ENCODE peak calls at places on chromosomes 3 and 15, in four cellular contexts. B, R, Y and P are unnamed samples.

GRCh38 chr15:84034831-84035753 is 200.5 kb upstream of the GOLGA6L4 start:
- DNase-seq in Y (no peak), R (peak), B (no peak), P (no peak)

GRCh38 chr15:45378913-45379262 is 544 bp upstream of the GATM start:
- DNase-seq in Y (peak), B (no peak), R (no peak), P (no peak)

GRCh38 chr3:107988464-107989156 is 102.2 kb downstream of the CD47 start:
- DNase-seq in R (peak), B (no peak), Y (peak), P (peak)

GRCh38 chr15:48533982-48534381 is 111.5 kb downstream of the FBN1 start:
- DNase-seq in B (no peak), Y (no peak), R (no peak), P (no peak)

GRCh38 chr3:34015204-34016142 is 217.0 kb downstream of the PDCD6IP start:
- DNase-seq in B (no peak), Y (no peak), R (peak), P (no peak)

GRCh38 chr3:160027541-160028195 is 39.0 kb downstream of the IL12A start:
- DNase-seq in Y (no peak), R (peak), B (no peak), P (no peak)

GRCh38 chr3:185820973-185821758 is 3.7 kb downstream of the IGF2BP2 start:
- DNase-seq in R (peak), Y (no peak), B (no peak), P (no peak)

GRCh38 chr3:21920431-21920830 is 169.4 kb upstream of the ZNF385D start:
- DNase-seq in B (no peak), R (peak), Y (no peak), P (no peak)

GRCh38 chr3:139269984-139270383 is 73.8 kb upstream of the MRPS22 start:
- DNase-seq in R (no peak), B (no peak), Y (no peak), P (peak)

GRCh38 chr15:90851114-90851513 is 17.3 kb upstream of the FURIN start:
- DNase-seq in R (peak), B (no peak), Y (no peak), P (no peak)

GRCh38 chr3:134284438-134284837 is 33.8 kb upstream of the RYK start:
- DNase-seq in R (no peak), B (no peak), Y (no peak), P (no peak)

GRCh38 chr3:16885948-16886683 is 1.4 kb downstream of the PLCL2 start:
- DNase-seq in R (no peak), B (no peak), Y (no peak), P (no peak)

GRCh38 chr3:127147291-127147905 is 45.5 kb upstream of the PRR23E start:
- DNase-seq in B (no peak), R (no peak), Y (no peak), P (peak)

GRCh38 chr3:2898591-2899353 is 211.4 kb downstream of the IL5RA start:
- DNase-seq in Y (no peak), R (no peak), B (no peak), P (no peak)

GRCh38 chr3:31755911-31756658 is 223.4 kb downstream of the STT3B start:
- DNase-seq in B (no peak), Y (no peak), R (no peak), P (no peak)

GRCh38 chr15:52085289-52085688 is 27.3 kb downstream of the BCL2L10 start:
- DNase-seq in Y (no peak), B (no peak), R (no peak), P (no peak)

GRCh38 chr3:60448668-60449067 is 802.6 kb downstream of the FHIT start:
- DNase-seq in Y (no peak), B (no peak), R (no peak), P (no peak)

GRCh38 chr15:39587910-39588530 is 7.1 kb downstream of the THBS1 start:
- DNase-seq in R (peak), Y (peak), B (no peak), P (no peak)

GRCh38 chr3:88280326-88280725 is 130.6 kb downstream of the C3orf38 start:
- DNase-seq in B (no peak), Y (no peak), R (no peak), P (no peak)

GRCh38 chr3:69282191-69282590 is 103.7 kb downstream of the FRMD4B start:
- DNase-seq in R (no peak), B (no peak), Y (no peak), P (no peak)

DNA sequence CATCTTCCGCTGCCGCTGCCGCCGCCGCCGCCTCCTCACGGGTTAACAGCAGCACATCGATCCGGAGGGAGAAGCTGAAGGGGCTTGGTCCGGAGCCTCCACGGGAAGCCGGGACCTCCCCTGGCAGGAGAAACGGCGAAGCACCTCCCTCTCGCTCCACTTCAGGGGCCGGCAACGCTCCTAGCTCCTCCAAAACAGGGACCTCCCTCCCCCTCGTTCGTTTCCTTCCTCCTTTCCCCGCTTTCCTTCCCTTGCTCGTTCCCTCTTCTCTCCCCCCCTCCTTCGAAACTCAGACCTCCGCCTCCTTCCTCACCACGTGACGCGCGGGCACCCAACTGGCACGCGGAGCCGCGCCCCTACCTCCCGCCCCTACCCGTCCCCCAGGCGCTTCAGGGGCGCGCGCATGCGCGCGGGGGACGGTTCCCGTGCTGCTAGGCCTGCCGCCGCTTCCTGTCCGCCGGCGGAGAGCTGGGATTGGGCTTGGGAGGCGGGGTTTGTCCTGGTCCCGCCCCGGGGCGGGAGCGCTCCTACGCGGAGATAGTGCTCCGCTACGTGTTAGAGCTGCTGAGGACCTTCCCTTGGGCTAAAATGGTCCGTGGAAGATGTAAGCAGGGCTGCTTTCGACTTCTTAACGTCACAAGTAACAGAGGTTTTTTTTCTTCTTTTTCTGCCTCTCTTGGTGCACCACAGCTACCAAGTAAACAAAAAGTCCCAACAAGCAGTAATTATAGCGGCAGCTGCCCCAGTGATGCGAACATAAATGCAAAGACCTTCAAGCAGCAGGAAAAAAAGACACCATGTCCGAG is at the start of gene ADAM10:
- DNase-seq in B (peak), Y (peak), R (peak), P (peak)
- TF ChIP-seq POLR2A in B (peak), Y (peak), R (peak), P (peak)

GRCh38 chr3:51386852-51387229 is 1.8 kb downstream of the MANF start:
- DNase-seq in R (no peak), Y (no peak), B (no peak), P (peak)
- H3K4me3 ChIP-seq in R (no peak), Y (no peak), B (no peak), P (no peak)

GRCh38 chr15:65583701-65584100 is 27.2 kb downstream of the INTS14 start:
- DNase-seq in Y (no peak), R (peak), B (no peak), P (no peak)

GRCh38 chr15:65579762-65580161 is 31.2 kb downstream of the INTS14 start:
- DNase-seq in Y (no peak), B (no peak), R (no peak), P (no peak)

GRCh38 chr15:65580287-65580686 is 30.6 kb downstream of the INTS14 start:
- DNase-seq in Y (no peak), R (peak), B (no peak), P (no peak)

GRCh38 chr15:65587094-65587493 is 23.8 kb downstream of the INTS14 start:
- DNase-seq in Y (no peak), B (no peak), R (no peak), P (no peak)

GRCh38 chr15:65584241-65584640 is 26.7 kb downstream of the INTS14 start:
- DNase-seq in B (no peak), R (no peak), Y (no peak), P (no peak)
- TF ChIP-seq POLR2A in B (no peak), R (no peak), Y (no peak), P (no peak)

GRCh38 chr3:18137958-18138357 is 287.2 kb downstream of the SATB1 start:
- DNase-seq in Y (no peak), B (no peak), R (no peak), P (no peak)

GRCh38 chr3:18135083-18135814 is 289.9 kb downstream of the SATB1 start:
- DNase-seq in B (no peak), R (peak), Y (no peak), P (no peak)

GRCh38 chr3:18134386-18135082 is 290.6 kb downstream of the SATB1 start:
- DNase-seq in B (no peak), R (peak), Y (no peak), P (no peak)
- H3K4me3 ChIP-seq in B (no peak), R (no peak), Y (no peak), P (no peak)

DNA sequence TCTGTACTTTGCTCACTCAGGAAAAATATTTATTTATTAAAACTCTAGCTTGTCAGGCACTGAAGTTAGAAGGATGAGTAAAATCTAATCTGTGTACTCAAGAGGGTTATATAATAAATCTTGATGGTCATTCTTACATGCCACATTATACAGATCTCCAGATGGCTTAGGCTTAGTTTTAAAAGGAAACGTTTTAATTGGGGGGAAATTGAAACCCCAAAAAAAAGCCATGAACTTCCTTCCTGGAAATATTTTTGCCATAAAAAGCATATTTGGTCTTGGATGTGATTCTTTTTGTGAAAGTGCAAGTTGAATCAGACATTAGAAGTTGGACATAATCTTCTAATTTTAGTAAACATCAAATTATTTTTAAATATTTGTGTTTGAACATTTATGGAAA is 6.0 kb downstream of the SENP8 start:
- DNase-seq in B (no peak), R (no peak), Y (no peak), P (no peak)
- TF ChIP-seq POLR2A in B (no peak), R (no peak), Y (no peak), P (no peak)

DNA sequence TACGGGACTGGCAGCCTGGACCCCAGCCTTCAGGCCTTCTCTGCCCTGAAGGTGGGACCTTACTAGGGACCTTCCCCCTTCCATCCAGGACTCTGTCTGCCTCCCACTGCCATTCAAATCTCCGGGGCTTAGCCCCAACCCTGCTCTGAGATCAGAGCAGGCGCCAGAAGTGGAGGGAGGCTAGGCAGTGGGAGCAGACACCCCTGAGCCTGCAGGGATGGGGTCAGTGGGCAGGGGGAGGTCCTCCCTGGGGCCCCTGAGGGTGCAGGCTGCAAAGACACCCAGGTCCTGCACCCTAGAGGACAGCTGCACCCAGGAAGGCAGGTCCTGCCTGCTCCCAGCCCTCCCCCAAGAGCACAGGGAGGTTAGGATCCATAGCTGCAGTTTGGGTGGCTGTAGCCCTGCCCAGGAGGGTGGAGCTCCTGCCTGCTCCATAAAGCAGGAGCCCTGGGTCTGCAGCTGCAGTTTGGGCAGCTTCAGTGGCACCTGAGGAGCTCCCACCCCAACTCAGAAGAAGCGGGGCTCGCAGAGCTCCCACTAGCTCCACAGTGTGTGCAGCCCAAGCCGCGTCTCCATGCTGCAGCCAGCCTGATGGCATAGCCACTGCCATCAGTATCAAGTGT is 8.1 kb upstream of the POC1A start:
- DNase-seq in R (no peak), B (peak), Y (no peak), P (no peak)
- H3K4me3 ChIP-seq in R (no peak), B (no peak), Y (no peak), P (no peak)

GRCh38 chr15:40894689-40895308 is 549 bp downstream of the VPS18 start:
- DNase-seq in R (peak), B (peak), Y (peak), P (no peak)
- TF ChIP-seq POLR2A in R (peak), B (no peak), Y (no peak), P (no peak)

DNA sequence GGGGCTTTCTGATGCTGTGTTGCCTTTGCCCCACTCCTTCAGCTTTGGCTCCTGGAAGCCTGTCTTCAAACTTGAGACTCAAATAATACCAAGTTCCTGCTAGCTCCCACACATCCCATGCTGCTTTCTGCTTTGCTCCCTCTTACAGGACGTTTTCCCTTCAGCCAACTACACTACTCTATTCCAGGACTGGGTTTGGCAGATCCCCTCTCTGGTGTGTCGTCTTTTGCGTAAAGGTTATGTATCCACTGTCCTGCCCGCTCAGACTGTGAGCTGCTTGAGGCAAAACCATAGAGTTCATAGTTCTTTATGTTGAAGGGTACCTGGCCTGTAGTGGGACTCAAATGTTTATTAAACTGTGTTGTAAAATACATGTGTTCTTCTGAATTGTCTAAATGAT is 25.4 kb downstream of the PPP2R3A start:
- DNase-seq in Y (no peak), R (no peak), B (no peak), P (no peak)
- H3K4me3 ChIP-seq in Y (no peak), R (no peak), B (no peak), P (no peak)